ENCODE peak calls at places on chromosome 14, in five cellular contexts. W, D, O, S and Q are unnamed samples. For H3K27me3, the result is how much of the 10 kb centered on the place peaks cover.

GRCh38 chr14:62673014-62673727 is 372.1 kb downstream of the KCNH5 start:
- DNase-seq in D (no peak), O (no peak), S (no peak), W (no peak), Q (no peak)

GRCh38 chr14:99338313-99338712 is 66.3 kb upstream of the BCL11B start:
- DNase-seq in O (no peak), W (no peak), D (no peak), S (no peak), Q (no peak)

GRCh38 chr14:104319489-104320241 is 181.3 kb downstream of the KIF26A start:
- DNase-seq in O (no peak), W (peak), S (no peak), D (no peak), Q (no peak)

GRCh38 chr14:22510527-22511110 is 78.4 kb downstream of the DAD1 start:
- DNase-seq in W (no peak), S (no peak), O (no peak), D (no peak), Q (no peak)

GRCh38 chr14:89037065-89037464 is 212.6 kb downstream of the TTC8 start:
- DNase-seq in O (no peak), D (no peak), W (no peak), S (no peak), Q (no peak)

GRCh38 chr14:63712123-63712522 is 15.7 kb downstream of the SGPP1 start:
- DNase-seq in W (no peak), D (no peak), S (no peak), O (no peak), Q (no peak)

GRCh38 chr14:71372411-71372838 is 465.2 kb downstream of the PCNX1 start:
- DNase-seq in W (no peak), O (no peak), S (no peak), D (no peak), Q (no peak)

GRCh38 chr14:35808076-35808657 is 928 bp downstream of the RALGAPA1 start:
- DNase-seq in W (no peak), O (peak), D (no peak), S (no peak), Q (no peak)

GRCh38 chr14:58944226-58944769 is 244.2 kb upstream of the DAAM1 start:
- DNase-seq in D (no peak), S (no peak), O (no peak), W (no peak), Q (no peak)

GRCh38 chr14:104924421-104925213 is at the start of gene PLD4:
- DNase-seq in O (no peak), S (no peak), D (no peak), W (no peak), Q (no peak)

GRCh38 chr14:20604291-20604690 is 13.1 kb upstream of the RNASE12 start:
- DNase-seq in D (no peak), S (no peak), W (no peak), O (no peak), Q (no peak)

GRCh38 chr14:59189281-59189821 is 884 bp downstream of the DAAM1 start:
- DNase-seq in O (peak), D (peak), W (peak), S (no peak), Q (no peak)

GRCh38 chr14:77140937-77141591 is 527 bp downstream of the ZDHHC22 start:
- DNase-seq in D (peak), O (no peak), S (no peak), W (peak), Q (no peak)

GRCh38 chr14:94397279-94397898 is 9.0 kb upstream of the SERPINA1 start:
- DNase-seq in D (no peak), O (no peak), S (no peak), W (no peak), Q (no peak)

GRCh38 chr14:61257469-61258057 is 23.6 kb downstream of the TMEM30B start:
- DNase-seq in D (no peak), W (no peak), S (no peak), O (no peak), Q (no peak)

GRCh38 chr14:64758025-64758521 is 53.8 kb downstream of the PLEKHG3 start:
- DNase-seq in D (no peak), W (no peak), O (no peak), S (no peak), Q (no peak)

DNA sequence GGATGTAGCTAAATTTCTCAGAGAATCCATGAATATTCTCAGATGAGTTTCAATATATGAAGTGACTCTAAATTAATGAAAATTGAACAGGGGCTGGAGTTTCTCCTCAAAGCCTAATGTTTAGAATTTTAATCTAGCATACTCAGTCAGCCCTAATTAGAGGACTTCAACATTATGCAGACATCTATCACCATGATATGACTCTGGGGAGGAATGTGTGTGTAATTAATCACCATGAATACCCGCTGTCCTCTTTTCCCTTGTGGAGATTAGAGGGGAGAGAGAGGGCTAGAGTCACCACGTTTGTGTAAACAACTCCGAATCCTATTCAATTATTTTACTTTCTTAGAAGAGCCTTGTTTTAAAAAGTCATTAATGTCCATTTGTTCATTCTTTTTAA is 698.6 kb upstream of the MDGA2 start:
- DNase-seq in W (no peak), D (no peak), O (no peak), S (no peak), Q (no peak)
- TF ChIP-seq YY1 in W (no peak), D (no peak), O (no peak), S (no peak), Q (no peak)

GRCh38 chr14:74395094-74395493 is 30.9 kb downstream of the SYNDIG1L start:
- DNase-seq in O (no peak), D (no peak), W (no peak), S (no peak), Q (no peak)
- H3K27me3 ChIP-seq in O (under half), D (under half), W (under half), S (under half), Q (under half)

DNA sequence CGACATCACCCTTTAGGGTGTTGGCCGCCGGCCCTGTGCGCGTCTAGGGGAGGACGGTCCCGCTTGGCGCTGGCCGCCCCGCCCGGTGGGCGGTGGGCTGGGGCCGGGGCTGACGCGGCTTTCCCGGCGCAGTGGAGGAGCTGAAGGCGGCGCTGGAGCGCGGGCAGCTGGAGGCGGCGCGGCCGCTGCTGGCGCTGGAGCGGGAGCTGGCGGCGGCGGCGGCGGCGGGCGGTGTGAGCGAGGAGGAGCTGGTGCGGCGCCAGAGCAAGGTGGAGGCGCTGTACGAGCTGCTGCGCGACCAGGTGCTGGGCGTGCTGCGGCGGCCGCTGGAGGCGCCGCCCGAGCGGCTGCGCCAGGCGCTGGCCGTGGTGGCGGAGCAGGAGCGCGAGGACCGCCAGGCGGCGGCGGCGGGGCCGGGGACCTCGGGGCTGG is 3.6 kb downstream of the TNFAIP2 start:
- DNase-seq in S (no peak), O (no peak), D (peak), W (peak), Q (no peak)
- TF ChIP-seq YY1 in S (no peak), O (no peak), D (no peak), W (peak), Q (no peak)

GRCh38 chr14:100823488-100823887 is 2.4 kb upstream of the MEG3 start:
- DNase-seq in O (no peak), W (no peak), S (no peak), D (no peak), Q (no peak)
- H3K27me3 ChIP-seq in O (under half), W (under half), S (under half), D (under half), Q (under half)

GRCh38 chr14:78608998-78609787 is 439.0 kb downstream of the NRXN3 start:
- DNase-seq in O (no peak), D (no peak), S (no peak), W (no peak), Q (no peak)
- TF ChIP-seq YY1 in O (no peak), D (no peak), S (no peak), W (no peak), Q (no peak)